ENCODE peak calls at places on chromosomes 6 and 20, in six cellular contexts. M is HTR-8/SVneo; D is CD8-positive, alpha-beta T cell; I is left ventricle myocardium inferior; V is MV-4-11; W is GM06990. T is an unnamed sample.

GRCh38 chr6:7903673-7904072 is 6.9 kb downstream of the TXNDC5 start:
- DNase-seq in M (no peak), D (no peak), I (no peak), V (no peak), W (no peak), T (no peak)

GRCh38 chr6:136717297-136717990 is 74.8 kb downstream of the MAP3K5 start:
- DNase-seq in M (no peak), D (no peak), I (no peak), V (no peak), W (peak), T (no peak)

GRCh38 chr6:3793545-3793944 is 42.0 kb upstream of the PXDC1 start:
- DNase-seq in M (no peak), D (no peak), I (no peak), V (no peak), W (peak), T (no peak)

GRCh38 chr6:114952229-114952628 is 609.4 kb upstream of the HS3ST5 start:
- DNase-seq in M (no peak), D (no peak), I (no peak), V (no peak), W (no peak), T (no peak)

GRCh38 chr20:35791097-35791496 is 19.3 kb downstream of the PHF20 start:
- DNase-seq in M (no peak), D (no peak), I (no peak), V (no peak), W (no peak), T (no peak)

GRCh38 chr6:89311853-89312531 is 3.1 kb downstream of the GABRR2 start:
- DNase-seq in M (no peak), D (no peak), I (peak), V (peak), W (no peak), T (peak)

GRCh38 chr6:20238688-20239587 is 26.7 kb upstream of the MBOAT1 start:
- DNase-seq in M (no peak), D (no peak), I (no peak), V (no peak), W (no peak), T (no peak)

GRCh38 chr20:15220778-15221565 is 883.6 kb upstream of the FLRT3 start:
- DNase-seq in M (no peak), D (no peak), I (no peak), V (no peak), W (no peak), T (no peak)

GRCh38 chr20:8671366-8671943 is 397.4 kb upstream of the PLCB4 start:
- DNase-seq in M (no peak), D (no peak), I (no peak), V (no peak), W (no peak), T (no peak)

GRCh38 chr6:43180985-43181384 is 1.0 kb upstream of the CUL9 start:
- DNase-seq in M (no peak), D (no peak), I (no peak), V (no peak), W (no peak), T (no peak)

GRCh38 chr6:41536884-41537347 is 9.3 kb upstream of the FOXP4 start:
- DNase-seq in M (no peak), D (no peak), I (no peak), V (peak), W (no peak), T (peak)

GRCh38 chr6:17015144-17015543 is 86.7 kb upstream of the STMND1 start:
- DNase-seq in M (no peak), D (no peak), I (no peak), V (no peak), W (peak), T (peak)

GRCh38 chr20:23417861-23418260 is 3.4 kb downstream of the NAPB start:
- DNase-seq in M (no peak), D (no peak), I (no peak), V (no peak), W (no peak), T (no peak)

GRCh38 chr6:160789263-160790027 is 87.4 kb downstream of the PLG start:
- DNase-seq in M (no peak), D (no peak), I (no peak), V (no peak), W (peak), T (no peak)

GRCh38 chr6:63527658-63528514 is 44.4 kb upstream of the LOC128125822 start:
- DNase-seq in M (peak), D (no peak), I (no peak), V (no peak), W (no peak), T (no peak)

GRCh38 chr6:120584111-120584760 is 750.0 kb downstream of the TBC1D32 start:
- DNase-seq in M (no peak), D (no peak), I (no peak), V (no peak), W (no peak), T (no peak)

GRCh38 chr6:164010446-164011071 is 596.0 kb downstream of the QKI start:
- DNase-seq in M (no peak), D (no peak), I (peak), V (no peak), W (no peak), T (no peak)

GRCh38 chr6:30766461-30767157 is 22.3 kb upstream of the IER3 start:
- DNase-seq in M (no peak), D (no peak), I (no peak), V (no peak), W (no peak), T (no peak)

GRCh38 chr20:47258745-47259695 is 97.5 kb downstream of the ZMYND8 start:
- DNase-seq in M (no peak), D (no peak), I (peak), V (no peak), W (peak), T (no peak)

GRCh38 chr20:44160133-44160532 is 26.9 kb downstream of the JPH2 start:
- DNase-seq in M (no peak), D (no peak), I (no peak), V (no peak), W (no peak), T (no peak)

GRCh38 chr20:4951299-4951698 is 50.0 kb downstream of the SLC23A2 start:
- DNase-seq in M (peak), D (no peak), I (no peak), V (no peak), W (no peak), T (no peak)

GRCh38 chr6:53306819-53307347 is 41.9 kb downstream of the ELOVL5 start:
- DNase-seq in M (no peak), D (no peak), I (no peak), V (no peak), W (peak), T (no peak)

GRCh38 chr20:58576590-58576944 is 61.4 kb upstream of the APCDD1L start:
- DNase-seq in M (no peak), D (no peak), I (no peak), V (no peak), W (no peak), T (no peak)

GRCh38 chr20:46811328-46812084 is 83.1 kb upstream of the EYA2 start:
- DNase-seq in M (no peak), D (no peak), I (no peak), V (no peak), W (no peak), T (no peak)

GRCh38 chr6:70234561-70235236 is 68.2 kb downstream of the COL9A1 start:
- DNase-seq in M (no peak), D (no peak), I (no peak), V (no peak), W (no peak), T (no peak)

GRCh38 chr20:62808211-62808865 is 3.7 kb downstream of the OGFR start:
- DNase-seq in M (peak), D (peak), I (peak), V (peak), W (peak), T (peak)

GRCh38 chr6:167956983-167957492 is 40.4 kb upstream of the KIF25 start:
- DNase-seq in M (no peak), D (no peak), I (no peak), V (no peak), W (no peak), T (no peak)

GRCh38 chr6:30091577-30092381 is 16.2 kb upstream of the RNF39 start:
- DNase-seq in M (no peak), D (no peak), I (no peak), V (peak), W (no peak), T (peak)

GRCh38 chr20:51624157-51624731 is 81.7 kb upstream of the NFATC2 start:
- DNase-seq in M (peak), D (peak), I (peak), V (peak), W (peak), T (peak)

GRCh38 chr6:12208190-12208589 is 82.0 kb upstream of the EDN1 start:
- DNase-seq in M (peak), D (no peak), I (peak), V (peak), W (no peak), T (peak)

GRCh38 chr20:58019027-58019849 is 209.2 kb downstream of the ANKRD60 start:
- DNase-seq in M (no peak), D (no peak), I (no peak), V (no peak), W (no peak), T (no peak)

GRCh38 chr6:163780993-163781392 is 366.5 kb downstream of the QKI start:
- DNase-seq in M (no peak), D (no peak), I (peak), V (no peak), W (no peak), T (no peak)

GRCh38 chr6:136188492-136188891 is 61.6 kb downstream of the MTFR2 start:
- DNase-seq in M (no peak), D (no peak), I (no peak), V (no peak), W (no peak), T (no peak)

T was measured in NB4.